ENCODE peak calls at places on chromosome 21, in four cellular contexts. Z is spleen, C is neural progenitor cell, X is aorta. U is an unnamed sample.
A peak's percentile ranks its signal among the peaks of the same experiment; 100 is the strongest.

GRCh38 chr21:14092834-14093560 is 117.8 kb downstream of the LIPI start:
- DNase-seq in X (no peak), Z (no peak), C (no peak), U (no peak)

GRCh38 chr21:25733859-25734653 is 648 bp downstream of the ATP5PF start:
- DNase-seq in C (no peak), X (peak; percentile 80), Z (peak; percentile 94), U (peak; percentile 32)

GRCh38 chr21:27803571-27803970 is 836.7 kb upstream of the ADAMTS5 start:
- DNase-seq in C (no peak), X (no peak), Z (no peak), U (no peak)

GRCh38 chr21:19507682-19508260 is 1104.2 kb upstream of the TMPRSS15 start:
- DNase-seq in C (peak; percentile 31), Z (no peak), X (no peak), U (no peak)

GRCh38 chr21:32717851-32718316 is 9.9 kb downstream of the SYNJ1 start:
- DNase-seq in Z (no peak), X (no peak), C (peak; percentile 58), U (no peak)

GRCh38 chr21:15742052-15742451 is 12.3 kb downstream of the USP25 start:
- DNase-seq in C (peak; percentile 15), Z (no peak), X (no peak), U (no peak)

GRCh38 chr21:32834825-32835224 is 63.3 kb upstream of the PAXBP1 start:
- DNase-seq in X (no peak), C (peak; percentile 90), Z (no peak), U (no peak)

GRCh38 chr21:29378814-29379213 is 80.1 kb downstream of the BACH1 start:
- DNase-seq in X (no peak), C (no peak), Z (no peak), U (no peak)

GRCh38 chr21:32423320-32423719 is 10.8 kb downstream of the EVA1C start:
- DNase-seq in X (no peak), Z (no peak), C (no peak), U (no peak)

GRCh38 chr21:28228624-28228995 is 764.1 kb downstream of the LTN1 start:
- DNase-seq in C (no peak), X (no peak), Z (no peak), U (no peak)

GRCh38 chr21:20040768-20041167 is 957.4 kb upstream of the NCAM2 start:
- DNase-seq in C (no peak), X (no peak), Z (no peak), U (no peak)

GRCh38 chr21:43292041-43292865 is 123.4 kb downstream of the CRYAA start:
- DNase-seq in X (no peak), Z (peak; percentile 62), C (no peak), U (no peak)

GRCh38 chr21:27796106-27796505 is 829.2 kb upstream of the ADAMTS5 start:
- DNase-seq in Z (no peak), X (no peak), C (peak; percentile 31), U (no peak)

GRCh38 chr21:44909719-44910118 is 11.0 kb downstream of the ITGB2 start:
- DNase-seq in Z (peak; percentile 49), C (no peak), X (no peak), U (no peak)

GRCh38 chr21:44908908-44909307 is 11.8 kb downstream of the ITGB2 start:
- DNase-seq in Z (no peak), C (no peak), X (no peak), U (no peak)

GRCh38 chr21:44911384-44912157 is 9.1 kb downstream of the ITGB2 start:
- DNase-seq in Z (peak; percentile 93), X (peak; percentile 91), C (no peak), U (no peak)

GRCh38 chr21:44911066-44911383 is 9.7 kb downstream of the ITGB2 start:
- DNase-seq in C (no peak), X (no peak), Z (no peak), U (no peak)

DNA sequence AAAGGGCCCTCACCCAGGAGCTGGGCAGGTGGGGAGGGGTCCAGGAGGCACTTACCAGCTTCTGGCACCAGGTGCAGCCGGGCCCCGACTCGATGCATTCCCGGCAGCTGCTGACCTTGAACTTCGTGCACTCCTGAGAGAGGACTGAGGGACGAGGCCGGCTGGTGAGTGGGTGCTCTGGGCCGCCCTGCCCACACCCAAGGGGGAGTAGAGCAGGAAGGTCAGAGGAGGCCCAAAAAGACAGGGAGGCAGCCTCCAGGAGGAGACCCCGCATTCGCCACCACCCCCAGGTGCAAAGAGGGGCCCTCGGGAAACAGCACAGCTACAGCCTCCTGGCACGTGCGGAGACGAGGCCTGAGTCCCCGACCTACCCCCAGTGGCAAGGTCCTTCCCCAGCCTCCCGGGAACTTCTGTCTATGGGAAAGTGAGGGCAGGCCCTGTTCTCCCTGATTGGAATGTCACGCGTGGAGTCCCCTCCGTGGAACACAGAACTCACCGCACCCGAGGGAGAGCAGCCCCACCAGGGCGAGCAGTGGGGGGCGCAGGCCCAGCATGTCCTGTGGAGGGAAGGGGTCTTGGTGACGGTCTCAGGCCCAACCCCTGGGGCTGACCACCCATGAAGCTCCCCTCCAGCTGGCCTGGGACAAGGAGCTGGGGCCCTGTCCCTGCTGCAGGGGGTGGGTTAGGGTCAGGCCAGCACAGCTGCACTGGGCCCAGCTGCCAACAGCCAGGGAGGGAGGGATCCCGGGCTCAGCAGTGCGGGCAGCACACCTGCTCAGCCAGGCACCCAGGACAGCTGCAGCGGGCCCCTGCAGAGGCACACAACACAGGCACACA is 10.3 kb downstream of the ITGB2 start:
- DNase-seq in C (no peak), Z (no peak), X (no peak), U (no peak)
- H3K4me3 ChIP-seq in C (no peak overlapping the region), Z (no peak overlapping the region), X (no peak overlapping the region), U (no peak overlapping the region)

GRCh38 chr21:46084041-46084561 is 13.8 kb upstream of the COL6A2 start:
- DNase-seq in C (no peak), X (peak; percentile 67), Z (peak; percentile 57), U (no peak)
- H3K4me1 ChIP-seq in C (no peaks in the 10 kb centered on the region), X (no peaks in the 10 kb centered on the region), Z (no peaks in the 10 kb centered on the region), U (no peaks in the 10 kb centered on the region)

GRCh38 chr21:40140675-40141074 is 273.4 kb downstream of the PCP4 start:
- DNase-seq in Z (no peak), X (no peak), C (no peak), U (no peak)

GRCh38 chr21:40139636-40140035 is 272.4 kb downstream of the PCP4 start:
- DNase-seq in Z (no peak), C (no peak), X (no peak), U (no peak)

GRCh38 chr21:40141621-40142020 is 274.4 kb downstream of the PCP4 start:
- DNase-seq in C (no peak), X (no peak), Z (no peak), U (no peak)

GRCh38 chr21:40134731-40135492 is 267.7 kb downstream of the PCP4 start:
- DNase-seq in X (no peak), Z (no peak), C (no peak), U (no peak)

DNA sequence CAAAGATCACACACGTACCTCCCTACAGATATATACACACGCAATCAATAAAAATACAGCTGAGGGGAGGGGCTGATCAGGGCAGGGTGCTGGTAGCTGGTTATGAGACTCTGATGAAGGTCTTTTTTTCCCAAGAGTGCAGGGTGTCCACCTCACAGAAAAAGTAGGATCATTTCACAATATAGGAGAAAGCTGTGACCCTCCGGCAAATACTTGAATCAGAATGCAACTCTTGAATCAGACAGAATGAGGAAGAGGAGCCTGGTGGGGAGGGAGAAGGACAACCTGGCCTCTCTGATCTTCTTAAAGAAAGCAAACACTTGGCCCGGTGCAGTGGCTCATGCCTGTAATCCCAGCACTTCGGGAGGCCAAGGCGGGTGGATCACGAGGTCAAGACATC is 269.3 kb downstream of the PCP4 start:
- DNase-seq in X (no peak), C (no peak), Z (no peak), U (no peak)
- H3K4me3 ChIP-seq in X (no peak overlapping the region), C (no peak overlapping the region), Z (no peak overlapping the region), U (no peak overlapping the region)

GRCh38 chr21:34037009-34037408 is 36.4 kb upstream of the MRPS6 start:
- DNase-seq in C (no peak), X (no peak), Z (no peak), U (no peak)

GRCh38 chr21:34031835-34032370 is 41.5 kb upstream of the MRPS6 start:
- DNase-seq in X (no peak), C (no peak), Z (no peak), U (no peak)

GRCh38 chr21:34037446-34037845 is 35.9 kb upstream of the MRPS6 start:
- DNase-seq in Z (no peak), C (no peak), X (no peak), U (no peak)

GRCh38 chr21:34035619-34036354 is 37.6 kb upstream of the MRPS6 start:
- DNase-seq in C (peak; percentile 41), Z (no peak), X (no peak), U (no peak)

DNA sequence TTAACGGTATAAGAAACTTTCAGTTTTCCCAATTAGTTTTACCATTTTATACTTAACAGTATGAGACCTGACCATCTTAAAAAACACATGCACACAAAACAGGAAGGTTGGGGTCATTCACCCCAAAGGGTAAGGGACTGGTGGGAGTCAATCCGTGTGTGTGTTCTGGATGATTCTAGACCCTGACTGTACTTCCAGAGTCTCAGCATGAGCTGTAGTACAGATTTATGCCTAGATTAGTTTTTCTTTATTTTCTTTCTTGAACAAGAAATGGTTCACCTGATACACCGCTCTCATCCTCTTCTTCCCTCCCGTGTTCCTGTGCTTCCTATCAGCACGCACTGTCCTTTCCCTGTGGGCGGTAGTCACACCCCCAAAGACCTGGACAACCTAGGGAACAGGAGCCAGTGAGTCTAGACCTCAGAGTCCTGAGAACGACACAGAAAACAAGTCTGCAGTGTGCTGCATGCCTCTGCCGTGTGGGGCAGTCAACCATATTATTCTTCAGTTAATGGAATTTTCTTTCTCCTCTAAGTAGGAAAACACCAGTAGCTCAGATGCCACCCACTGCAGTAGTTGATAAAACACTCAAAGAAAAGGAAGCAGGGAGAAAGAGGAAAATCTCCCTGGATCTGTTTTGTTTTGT is 38.9 kb upstream of the MRPS6 start:
- DNase-seq in X (no peak), C (peak; percentile 23), Z (no peak), U (no peak)
- H3K4me1 ChIP-seq in X (no peaks in the 10 kb centered on the region), C (peaks cover 13% of the 10 kb centered on the region), Z (no peaks in the 10 kb centered on the region), U (no peaks in the 10 kb centered on the region)

GRCh38 chr21:38498057-38498833 is at the start of gene ERG:
- DNase-seq in X (no peak), C (no peak), Z (peak; percentile 84), U (no peak)
- H3K4me3 ChIP-seq in X (no peak within 1 kb of the TSS), C (no peak within 1 kb of the TSS), Z (peak within 1 kb of the TSS; percentile 49), U (peak within 1 kb of the TSS; percentile 37)

GRCh38 chr21:41764558-41765392 is 2.1 kb downstream of the RIPK4 start:
- DNase-seq in C (no peak), X (peak; percentile 20), Z (peak; percentile 41), U (no peak)

GRCh38 chr21:41762753-41763152 is 4.1 kb downstream of the RIPK4 start:
- DNase-seq in Z (no peak), C (peak; percentile 58), X (peak; percentile 38), U (no peak)

GRCh38 chr21:41763398-41763931 is 3.4 kb downstream of the RIPK4 start:
- DNase-seq in Z (peak; percentile 68), C (peak; percentile 55), X (peak; percentile 51), U (no peak)

GRCh38 chr21:41765393-41765950 is 1.4 kb downstream of the RIPK4 start:
- DNase-seq in C (no peak), X (peak; percentile 30), Z (peak; percentile 20), U (no peak)

GRCh38 chr21:41763996-41764395 is 2.9 kb downstream of the RIPK4 start:
- DNase-seq in C (no peak), X (peak; percentile 55), Z (no peak), U (no peak)
- H3K4me1 ChIP-seq in C (peaks cover 52% of the 10 kb centered on the region), X (no peaks in the 10 kb centered on the region), Z (peaks cover 43% of the 10 kb centered on the region), U (peaks cover 15% of the 10 kb centered on the region)